ENCODE peak calls at places on chromosomes 4 and X, in six cellular contexts. K, V, O, X, I and G are unnamed samples. For H3K4me1, the result is how much of the 10 kb centered on the place peaks cover.

GRCh38 chrX:112889400-112889799 is 48.8 kb upstream of the AMOT start:
- DNase-seq in O (no peak), K (no peak), I (no peak), X (no peak), V (no peak), G (no peak)

GRCh38 chrX:31969714-31970113 is 897.9 kb upstream of the FTHL17 start:
- DNase-seq in K (no peak), X (no peak), O (no peak), V (no peak), I (no peak), G (no peak)

GRCh38 chr4:15238720-15239119 is 189.1 kb upstream of the C1QTNF7 start:
- DNase-seq in I (no peak), K (peak), V (no peak), O (peak), X (no peak), G (no peak)

GRCh38 chrX:153688900-153689590 is 1.3 kb downstream of the SLC6A8 start:
- DNase-seq in O (peak), X (no peak), I (no peak), K (peak), V (no peak), G (no peak)

GRCh38 chr4:120874792-120875774 is 47.4 kb downstream of the PRDM5 start:
- DNase-seq in I (no peak), K (no peak), V (peak), O (no peak), X (no peak), G (no peak)

GRCh38 chrX:21375795-21376069 is 1.5 kb downstream of the CNKSR2 start:
- DNase-seq in I (no peak), K (no peak), X (no peak), O (no peak), V (no peak), G (no peak)

GRCh38 chr4:39255266-39255665 is 72.9 kb downstream of the WDR19 start:
- DNase-seq in K (peak), I (no peak), X (no peak), V (no peak), O (peak), G (no peak)

GRCh38 chr4:2267841-2268240 is 5.9 kb upstream of the MXD4 start:
- DNase-seq in K (no peak), I (no peak), X (peak), O (no peak), V (no peak), G (no peak)

DNA sequence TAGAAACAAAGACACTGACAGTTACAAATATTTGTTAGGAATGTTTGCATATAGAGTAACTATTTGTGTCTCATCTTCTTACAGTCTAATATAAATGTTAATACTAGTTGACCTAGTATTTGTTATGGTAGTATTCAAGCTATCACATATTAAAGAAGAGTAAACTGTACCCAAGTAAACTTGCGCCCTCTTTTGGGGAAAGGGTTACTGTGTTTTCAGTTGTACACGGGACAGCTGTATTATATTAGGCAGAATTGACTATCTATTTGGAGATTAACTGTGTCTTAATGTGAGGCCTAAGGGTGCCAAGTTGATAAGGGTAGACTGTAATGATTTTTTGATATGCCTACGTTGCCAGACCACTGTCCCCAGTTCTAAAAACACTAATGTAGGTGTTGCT is 172.9 kb upstream of the CXCL13 start:
- DNase-seq in O (no peak), K (peak), I (no peak), X (no peak), V (no peak), G (no peak)
- TF ChIP-seq CTCF in O (no peak), K (peak), I (no peak), X (no peak), V (no peak), G (no peak)

GRCh38 chr4:52966172-52966571 is 104.1 kb downstream of the RASL11B start:
- DNase-seq in X (no peak), V (no peak), K (no peak), O (no peak), I (no peak), G (no peak)
- H3K4me1 ChIP-seq in X (under half), V (under half), K (under half), O (under half), I (under half), G (under half)

GRCh38 chr4:56723831-56724230 is 42.7 kb upstream of the HOPX start:
- DNase-seq in O (no peak), V (no peak), I (no peak), K (no peak), X (no peak), G (no peak)

GRCh38 chr4:56723201-56723605 is 42.1 kb upstream of the HOPX start:
- DNase-seq in O (no peak), V (no peak), I (no peak), K (peak), X (no peak), G (no peak)

GRCh38 chr4:56728512-56728911 is 47.4 kb upstream of the HOPX start:
- DNase-seq in K (peak), I (peak), X (peak), V (no peak), O (peak), G (no peak)

GRCh38 chr4:56730097-56730496 is 49.0 kb upstream of the HOPX start:
- DNase-seq in O (no peak), K (peak), I (no peak), X (no peak), V (no peak), G (no peak)

GRCh38 chr4:56727150-56727549 is 46.1 kb upstream of the HOPX start:
- DNase-seq in I (no peak), K (peak), O (peak), X (no peak), V (no peak), G (no peak)
- H3K27ac ChIP-seq in I (no peak), K (no peak), O (no peak), X (no peak), V (no peak), G (no peak)

DNA sequence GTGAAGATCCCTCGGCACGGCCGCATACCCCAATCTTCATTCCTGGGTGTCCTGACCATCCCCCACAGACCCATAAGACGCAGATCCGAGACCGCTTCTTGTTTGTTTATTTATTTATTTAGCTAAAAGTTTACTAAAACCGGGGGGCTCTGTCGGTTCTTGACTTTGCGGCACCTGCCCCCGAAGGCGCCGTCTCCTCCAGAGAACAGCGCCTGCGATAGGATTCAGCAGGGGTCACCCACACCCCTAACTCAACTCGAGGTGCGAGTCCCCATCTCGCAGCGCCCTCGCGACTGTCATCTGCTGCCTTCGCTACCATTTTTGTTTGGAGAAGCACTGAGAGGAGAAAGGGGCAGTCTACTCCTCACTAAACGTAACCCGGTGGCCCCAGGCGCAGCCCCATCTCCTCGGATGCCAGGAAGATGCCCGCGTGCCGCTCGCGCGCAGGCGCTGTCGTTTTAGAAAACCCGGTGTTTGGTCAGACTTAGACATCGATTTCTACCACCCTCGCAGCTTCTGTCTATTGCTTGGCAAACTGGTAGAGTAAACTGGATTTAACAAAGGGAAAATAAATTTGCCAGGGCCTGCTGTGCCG is 18.9 kb upstream of the GPR101 start:
- DNase-seq in I (no peak), V (peak), O (no peak), K (peak), X (no peak), G (no peak)
- TF ChIP-seq CTCF in I (peak), V (no peak), O (no peak), K (peak), X (no peak), G (no peak)

GRCh38 chr4:53645108-53645507 is 53.8 kb upstream of the LNX1 start:
- DNase-seq in V (no peak), O (no peak), K (no peak), X (no peak), I (no peak), G (no peak)
- H3K4me1 ChIP-seq in V (under half), O (under half), K (under half), X (under half), I (under half), G (under half)

GRCh38 chrX:23799469-23800065 is 16.6 kb downstream of the SAT1 start:
- DNase-seq in K (no peak), I (no peak), V (no peak), O (peak), X (no peak), G (no peak)
- H3K27ac ChIP-seq in K (no peak), I (peak), V (no peak), O (no peak), X (peak), G (no peak)